ENCODE peak calls at places on chromosomes 16 and 17, in ten cellular contexts. O is uterus; V is hippocampal formation; F is NCI-H1105; G is stimulated activated CD4-positive, alpha-beta T cell treated with anti-CD3 and anti-CD28 coated beads, Interleukin-15, amount 100 ng/mL, for 1 hour; Y is dorsolateral prefrontal cortex; S is LHCN-M2; R is activated CD8-positive, alpha-beta memory T cell treated with anti-CD3 and anti-CD28 coated beads for 1 hour; P is epithelial cell of esophagus; H is HS-5. T is an unnamed sample.

GRCh38 chr17:48625502-48626201 is 506 bp downstream of the HOXB9 start:
- DNase-seq in V (no peak), S (peak; percentile 33), R (no peak), P (peak; percentile 23), Y (no peak), O (peak; percentile 52), F (peak; percentile 5), H (no peak), G (peak; percentile 32), T (no peak)

GRCh38 chr17:69477204-69477899 is 62.9 kb downstream of the MAP2K6 start:
- DNase-seq in F (no peak), O (no peak), S (no peak), V (no peak), H (no peak), Y (no peak), G (no peak), P (no peak), R (no peak), T (no peak)

GRCh38 chr17:44249501-44250246 is 18.3 kb downstream of the SLC4A1 start:
- DNase-seq in H (no peak), O (no peak), Y (no peak), V (no peak), G (no peak), S (no peak), P (no peak), R (no peak), F (no peak), T (no peak)

GRCh38 chr16:69526831-69527655 is 38.7 kb upstream of the NFAT5 start:
- DNase-seq in P (no peak), R (no peak), V (no peak), F (no peak), G (no peak), S (no peak), Y (no peak), O (no peak), H (no peak), T (no peak)

GRCh38 chr16:74899786-74900185 is 85.1 kb downstream of the WDR59 start:
- DNase-seq in Y (no peak), F (no peak), S (no peak), H (no peak), G (no peak), V (no peak), P (no peak), R (no peak), O (no peak), T (no peak)

GRCh38 chr17:65447823-65448222 is 113.6 kb downstream of the AXIN2 start:
- DNase-seq in P (no peak), R (no peak), O (no peak), Y (no peak), H (no peak), F (no peak), S (no peak), G (no peak), V (no peak), T (no peak)

GRCh38 chr17:19311016-19311415 is 51.5 kb downstream of the B9D1 start:
- DNase-seq in G (no peak), R (no peak), Y (peak; percentile 33), O (no peak), H (no peak), S (no peak), F (no peak), V (no peak), P (no peak), T (no peak)

GRCh38 chr17:61414141-61414935 is 14.7 kb downstream of the TBX2 start:
- DNase-seq in V (no peak), F (no peak), H (no peak), G (no peak), R (no peak), S (no peak), O (peak; percentile 29), Y (peak; percentile 30), P (no peak), T (peak; percentile 64)

GRCh38 chr16:67326472-67327309 is at the start of the genes KCTD19 and LRRC36:
- DNase-seq in Y (peak; percentile 52), O (peak; percentile 55), H (no peak), V (peak; percentile 13), P (peak; percentile 30), F (peak; percentile 72), G (peak; percentile 45), S (no peak), R (peak; percentile 41), T (peak; percentile 77)

GRCh38 chr17:80561541-80562114 is 17.0 kb downstream of the RPTOR start:
- DNase-seq in V (no peak), F (no peak), P (no peak), Y (no peak), R (no peak), S (peak; percentile 56), H (no peak), O (no peak), G (no peak), T (no peak)